ENCODE peak calls at places on chromosome 3, in ten cellular contexts. A is dermis blood vessel endothelial cell, K is cardiac muscle cell, D is iris pigment epithelial cell, C is amygdala, G is T follicular helper cell, Y is caudate nucleus, Z is ureter, B is sigmoid colon, N is Caki2. J is an unnamed sample.

GRCh38 chr3:47017504-47018268 is 38.2 kb downstream of the NBEAL2 start:
- DNase-seq in K (no peak), D (peak; percentile 35), B (no peak), Z (no peak), C (no peak), G (no peak), A (no peak), Y (no peak), N (no peak), J (no peak)

GRCh38 chr3:197801801-197802504 is 10.9 kb downstream of the LRCH3 start:
- DNase-seq in A (peak; percentile 55), B (no peak), Z (no peak), D (peak; percentile 77), K (no peak), Y (no peak), C (no peak), G (peak; percentile 2), N (no peak), J (no peak)

GRCh38 chr3:114829786-114830185 is 317.3 kb downstream of the ZBTB20 start:
- DNase-seq in A (no peak), Z (no peak), C (no peak), G (no peak), D (no peak), N (peak; percentile 16), Y (no peak), K (no peak), B (no peak), J (no peak)

GRCh38 chr3:111607242-111607641 is 12.1 kb upstream of the ZBED2 start:
- DNase-seq in Z (no peak), A (no peak), Y (no peak), D (no peak), B (no peak), G (no peak), N (no peak), C (no peak), K (no peak), J (no peak)

GRCh38 chr3:129409541-129409940 is 18.9 kb downstream of the EFCAB12 start:
- DNase-seq in G (no peak), Z (no peak), Y (no peak), K (no peak), D (peak; percentile 40), A (no peak), C (no peak), N (no peak), B (no peak), J (no peak)

GRCh38 chr3:144770813-144771400 is 799.3 kb downstream of the DIPK2A start:
- DNase-seq in A (peak; percentile 77), C (no peak), B (no peak), K (peak; percentile 51), Y (no peak), Z (no peak), N (peak; percentile 15), D (peak; percentile 38), G (no peak), J (no peak)

GRCh38 chr3:4899654-4900236 is 79.5 kb upstream of the BHLHE40 start:
- DNase-seq in N (no peak), G (no peak), Z (no peak), D (peak; percentile 47), K (no peak), A (no peak), C (no peak), Y (peak; percentile 4), B (no peak), J (no peak)

GRCh38 chr3:72152551-72153476 is 367.9 kb upstream of the PROK2 start:
- DNase-seq in Z (peak; percentile 64), B (peak; percentile 90), C (peak; percentile 62), K (no peak), A (peak; percentile 70), D (peak; percentile 61), G (no peak), Y (peak; percentile 13), N (no peak), J (no peak)

GRCh38 chr3:149203758-149204157 is 17.9 kb downstream of the CP start:
- DNase-seq in Y (no peak), D (no peak), A (no peak), B (no peak), C (no peak), Z (no peak), G (no peak), N (no peak), K (no peak), J (no peak)

GRCh38 chr3:50405249-50405648 is 45.9 kb upstream of the TMEM115 start:
- DNase-seq in A (peak; percentile 35), G (no peak), K (peak; percentile 86), D (no peak), C (no peak), Z (no peak), N (peak; percentile 10), Y (no peak), B (no peak), J (no peak)

GRCh38 chr3:134312072-134312872 is 61.6 kb upstream of the RYK start:
- DNase-seq in Y (no peak), Z (no peak), D (no peak), A (peak; percentile 45), C (no peak), G (no peak), K (no peak), N (peak; percentile 77), B (no peak), J (no peak)

GRCh38 chr3:3126477-3127431 is at the start of gene TRNT1:
- DNase-seq in D (peak; percentile 95), G (peak; percentile 93), C (peak; percentile 85), Y (peak; percentile 90), A (peak; percentile 97), B (peak; percentile 97), N (peak; percentile 84), Z (peak; percentile 96), K (peak; percentile 97), J (peak; percentile 78)

GRCh38 chr3:123025642-123026521 is 1.7 kb downstream of the SEMA5B start:
- DNase-seq in D (no peak), A (no peak), N (no peak), Y (no peak), G (no peak), B (no peak), K (peak; percentile 52), Z (no peak), C (no peak), J (no peak)

GRCh38 chr3:13776253-13777050 is 103.4 kb downstream of the WNT7A start:
- DNase-seq in C (no peak), D (no peak), Z (no peak), Y (no peak), N (no peak), G (no peak), B (no peak), K (no peak), A (no peak), J (no peak)

GRCh38 chr3:4888913-4889846 is 90.1 kb upstream of the BHLHE40 start:
- DNase-seq in Z (no peak), A (peak; percentile 14), B (no peak), G (no peak), K (no peak), D (peak; percentile 32), Y (no peak), N (no peak), C (no peak), J (no peak)

GRCh38 chr3:119639494-119640350 is 20.7 kb downstream of the POPDC2 start:
- DNase-seq in Y (no peak), N (no peak), K (no peak), A (no peak), G (no peak), C (no peak), Z (no peak), D (no peak), B (no peak), J (no peak)

J was measured in C1 segment of cervical spinal cord.